ENCODE peak calls at places on chromosomes 3 and 15, in nine cellular contexts. C is GM12865; M is GM12864; U is fibroblast of villous mesenchyme; G is fibroblast of lung; J is neural progenitor cell; F is AG10803; N is naive thymus-derived CD4-positive, alpha-beta T cell; P is cardiac muscle cell. E is an unnamed sample.

GRCh38 chr3:38070013-38070412 is 31.0 kb downstream of the DLEC1 start:
- DNase-seq in P (no peak), G (no peak), U (no peak), C (no peak), F (no peak), M (no peak), J (no peak), N (no peak), E (no peak)

GRCh38 chr3:21664996-21665395 is 86.0 kb downstream of the ZNF385D start:
- DNase-seq in C (no peak), G (no peak), P (no peak), F (no peak), J (no peak), M (no peak), N (no peak), U (no peak), E (no peak)

GRCh38 chr15:89021224-89021623 is 67.0 kb upstream of the ABHD2 start:
- DNase-seq in M (no peak), F (peak; percentile 81), N (no peak), U (no peak), P (no peak), J (no peak), G (no peak), C (no peak), E (no peak)

GRCh38 chr3:1576047-1576446 is 483.2 kb downstream of the CNTN6 start:
- DNase-seq in J (no peak), M (no peak), N (no peak), G (no peak), U (no peak), F (no peak), P (no peak), C (no peak), E (no peak)

GRCh38 chr3:89762360-89762759 is 654.9 kb downstream of the EPHA3 start:
- DNase-seq in U (no peak), P (no peak), N (no peak), M (no peak), J (no peak), F (no peak), G (no peak), C (no peak), E (no peak)

GRCh38 chr3:3196148-3196861 is 16.8 kb upstream of the CRBN start:
- DNase-seq in C (peak; percentile 13), J (peak; percentile 48), P (peak; percentile 42), M (no peak), G (no peak), U (peak; percentile 3), N (no peak), F (no peak), E (peak; percentile 13)

GRCh38 chr3:147449669-147450068 is 40.5 kb downstream of the ZIC1 start:
- DNase-seq in F (no peak), U (no peak), M (no peak), J (no peak), P (no peak), C (no peak), N (no peak), G (no peak), E (no peak)

GRCh38 chr15:44102675-44103254 is 92.3 kb downstream of the FRMD5 start:
- DNase-seq in J (peak; percentile 43), N (no peak), U (peak; percentile 89), M (no peak), F (peak; percentile 99), P (peak; percentile 61), G (peak; percentile 99), C (no peak), E (no peak)

GRCh38 chr3:110598847-110599490 is 472.6 kb upstream of the NECTIN3 start:
- DNase-seq in P (no peak), C (no peak), G (peak; percentile 6), N (no peak), J (no peak), U (peak; percentile 8), M (no peak), F (peak; percentile 88), E (no peak)

DNA sequence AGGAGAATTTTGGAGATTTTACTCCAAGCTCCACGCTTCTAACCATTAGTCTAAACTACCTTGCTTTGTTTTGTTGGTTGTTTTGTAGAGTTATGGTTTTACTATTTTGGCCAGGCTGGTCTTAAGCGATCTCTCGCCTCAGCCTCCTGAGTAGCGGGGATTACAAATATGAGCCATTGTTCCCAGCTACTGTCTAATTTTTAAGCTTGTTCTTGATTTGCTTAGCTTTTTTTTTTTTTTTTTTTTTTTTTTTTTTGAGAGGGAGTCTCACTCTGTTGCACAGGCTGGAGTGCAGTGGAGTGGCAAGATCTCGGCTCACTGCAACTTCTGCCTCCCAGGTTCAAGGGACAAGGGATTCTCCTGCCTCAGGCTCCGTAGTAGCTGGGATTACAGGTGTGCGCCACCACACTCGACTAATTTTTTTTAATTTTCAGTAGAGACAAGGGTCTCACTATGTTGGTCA is 28.5 kb downstream of the EFCAB12 start:
- DNase-seq in J (no peak), C (peak; percentile 58), M (no peak), G (no peak), F (no peak), N (no peak), P (no peak), U (no peak), E (no peak)
- H3K4me3 ChIP-seq in J (peak overlapping the region; percentile 97), C (peak overlapping the region; percentile 87), M (peak overlapping the region; percentile 54), G (peak overlapping the region; percentile 89), F (no peak overlapping the region), N (peak overlapping the region; percentile 70), P (peak overlapping the region; percentile 85), U (no peak overlapping the region), E (peak overlapping the region; percentile 18)

DNA sequence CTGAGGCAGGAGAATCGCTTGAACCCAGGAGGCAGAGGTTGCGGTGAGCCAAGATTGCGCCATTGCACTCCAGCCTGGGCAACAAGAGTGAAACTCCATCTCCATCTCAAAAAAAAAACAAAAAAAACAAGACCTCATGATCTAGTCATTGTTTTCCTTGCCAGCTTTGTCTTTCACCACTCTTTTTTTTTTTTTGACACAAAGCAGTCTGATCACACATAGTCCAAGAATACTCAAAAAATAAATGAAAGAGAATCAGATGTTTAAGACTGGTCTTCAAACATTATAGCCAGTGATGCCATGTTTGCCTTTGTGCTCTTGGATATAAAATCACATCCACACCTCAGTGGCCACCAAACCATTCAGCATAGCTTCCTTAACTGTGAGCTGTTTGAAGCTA is 5.8 kb upstream of the ADAM10 start:
- DNase-seq in U (no peak), P (no peak), M (no peak), C (no peak), J (no peak), N (no peak), F (no peak), G (no peak), E (no peak)
- H3K4me3 ChIP-seq in U (no peak overlapping the region), P (no peak overlapping the region), M (no peak overlapping the region), C (no peak overlapping the region), J (no peak overlapping the region), N (no peak overlapping the region), F (no peak overlapping the region), G (no peak overlapping the region), E (no peak overlapping the region)

GRCh38 chr3:44476181-44476599 is 1.3 kb downstream of the ZNF445 start:
- DNase-seq in U (peak; percentile 69), N (peak; percentile 9), G (peak; percentile 37), C (peak; percentile 59), F (peak; percentile 45), M (peak; percentile 29), J (no peak), P (no peak), E (peak; percentile 28)
- H3K4me3 ChIP-seq in U (peak overlapping the region; percentile 80), N (peak overlapping the region; percentile 91), G (peak overlapping the region; percentile 71), C (peak overlapping the region; percentile 80), F (peak overlapping the region; percentile 72), M (peak overlapping the region; percentile 59), J (peak overlapping the region; percentile 97), P (peak overlapping the region; percentile 84), E (peak overlapping the region; percentile 58)

GRCh38 chr15:70492240-70493177 is 270.8 kb downstream of the UACA start:
- DNase-seq in U (peak; percentile 94), M (peak; percentile 80), F (peak; percentile 91), C (peak; percentile 90), N (peak; percentile 84), P (no peak), J (no peak), G (peak; percentile 83), E (peak; percentile 72)
- H3K4me3 ChIP-seq in U (peak overlapping the region; percentile 13), M (peak overlapping the region; percentile 5), F (no peak overlapping the region), C (peak overlapping the region; percentile 33), N (peak overlapping the region; percentile 53), P (no peak overlapping the region), J (no peak overlapping the region), G (no peak overlapping the region), E (no peak overlapping the region)

DNA sequence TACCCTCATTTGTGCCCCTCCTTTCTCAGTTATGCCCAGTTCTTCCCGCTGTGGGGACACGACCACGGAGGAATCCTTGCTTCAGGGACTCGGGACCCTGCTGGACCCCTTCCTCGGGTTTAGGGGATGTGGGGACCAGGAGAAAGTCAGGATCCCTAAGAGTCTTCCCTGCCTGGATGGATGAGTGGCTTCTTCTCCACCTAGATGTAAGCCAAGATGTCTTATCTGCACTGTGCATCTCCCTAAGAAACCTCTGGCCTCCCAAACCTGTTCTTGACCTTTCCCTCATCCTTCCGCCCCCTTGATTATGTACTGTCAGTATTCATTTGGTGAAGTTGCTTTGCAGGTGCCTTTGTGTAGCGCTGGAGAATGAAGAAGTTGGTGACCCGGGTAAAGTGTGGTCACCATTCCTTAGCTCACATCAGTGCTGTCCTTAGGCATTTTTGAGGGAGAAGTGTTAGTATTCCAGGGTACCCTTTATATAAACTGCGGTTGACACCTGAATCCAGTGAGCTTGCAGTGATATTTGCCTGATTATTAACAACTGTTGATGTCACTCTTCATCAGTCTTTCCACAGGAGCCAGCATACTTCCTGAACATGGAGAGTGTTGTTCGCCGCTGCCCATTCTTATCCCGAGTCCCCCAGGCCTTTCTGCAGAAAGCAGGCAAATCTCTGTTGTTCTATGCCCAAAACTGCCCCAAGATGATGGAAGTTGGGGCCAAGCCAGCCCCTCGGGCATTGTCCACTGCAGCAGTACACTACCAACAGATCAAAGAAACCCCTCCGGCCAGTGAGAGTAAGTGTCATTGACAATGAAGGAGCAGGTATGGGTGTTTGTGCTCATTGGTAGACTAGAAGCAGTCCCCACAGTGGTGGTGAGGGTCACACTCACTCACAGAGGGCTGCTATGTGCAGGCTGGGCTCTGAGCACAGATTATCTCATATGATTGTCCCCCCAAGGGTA is 966 bp downstream of the ALAS1 start:
- DNase-seq in J (no peak), C (no peak), U (no peak), M (no peak), N (peak; percentile 14), G (no peak), P (no peak), F (no peak), E (no peak)
- H3K4me3 ChIP-seq in J (peak overlapping the region; percentile 78), C (peak overlapping the region; percentile 82), U (peak overlapping the region; percentile 84), M (peak overlapping the region; percentile 80), N (peak overlapping the region; percentile 80), G (peak overlapping the region; percentile 94), P (peak overlapping the region; percentile 85), F (peak overlapping the region; percentile 83), E (peak overlapping the region; percentile 86)

GRCh38 chr3:194661946-194662345 is 10.0 kb downstream of the LSG1 start:
- DNase-seq in U (peak; percentile 60), P (no peak), N (no peak), J (no peak), C (no peak), F (no peak), G (no peak), M (no peak), E (no peak)
- H3K4me3 ChIP-seq in U (no peak overlapping the region), P (no peak overlapping the region), N (no peak overlapping the region), J (no peak overlapping the region), C (no peak overlapping the region), F (no peak overlapping the region), G (no peak overlapping the region), M (no peak overlapping the region), E (no peak overlapping the region)

GRCh38 chr3:50237754-50238548 is 1.9 kb downstream of the GNAI2 start:
- DNase-seq in U (peak; percentile 84), G (peak; percentile 77), J (peak; percentile 69), C (peak; percentile 91), P (peak; percentile 86), F (peak; percentile 86), M (peak; percentile 64), N (peak; percentile 82), E (peak; percentile 94)
- H3K4me3 ChIP-seq in U (peak overlapping the region; percentile 96), G (peak overlapping the region; percentile 95), J (peak overlapping the region; percentile 89), C (peak overlapping the region; percentile 81), P (peak overlapping the region; percentile 57), F (peak overlapping the region; percentile 95), M (peak overlapping the region; percentile 94), N (peak overlapping the region; percentile 90), E (peak overlapping the region; percentile 92)

GRCh38 chr3:184582998-184583344 is 21.4 kb downstream of the EPHB3 start:
- DNase-seq in C (no peak), M (no peak), U (no peak), G (no peak), N (no peak), F (no peak), J (peak; percentile 59), P (no peak), E (no peak)
- H3K4me3 ChIP-seq in C (no peak overlapping the region), M (no peak overlapping the region), U (peak overlapping the region; percentile 45), G (peak overlapping the region; percentile 58), N (no peak overlapping the region), F (peak overlapping the region; percentile 57), J (peak overlapping the region; percentile 56), P (peak overlapping the region; percentile 17), E (no peak overlapping the region)